ENCODE peak calls at places on chromosomes 5 and 9, in eight cellular contexts. C, W, B, I, O, S, E and X are unnamed samples.

GRCh38 chr5:136901-137300 is 44.9 kb downstream of the PLEKHG4B start:
- ATAC-seq in I (no peak), E (no peak), B (no peak), W (no peak), O (no peak), C (no peak), S (no peak), X (no peak)

GRCh38 chr9:126693428-126693931 is 79.8 kb downstream of the LMX1B start:
- ATAC-seq in B (no peak), S (no peak), O (no peak), W (no peak), C (no peak), I (no peak), E (no peak), X (no peak)

GRCh38 chr9:84862786-84863185 is 193.3 kb downstream of the NTRK2 start:
- ATAC-seq in B (no peak), O (peak), S (no peak), E (peak), C (no peak), W (no peak), I (peak), X (peak)

GRCh38 chr9:124764774-124765438 is 6.2 kb downstream of the NR6A1 start:
- ATAC-seq in C (no peak), S (peak), I (peak), B (no peak), O (peak), E (no peak), W (peak), X (no peak)

GRCh38 chr5:68898961-68899471 is 194.8 kb upstream of the SLC30A5 start:
- ATAC-seq in E (no peak), B (no peak), C (no peak), I (no peak), O (no peak), W (no peak), S (no peak), X (peak)

GRCh38 chr9:137162505-137163100 is 7.2 kb downstream of the LRRC26 start:
- ATAC-seq in I (no peak), E (peak), B (peak), O (peak), C (no peak), W (peak), S (no peak), X (peak)

GRCh38 chr5:42854795-42855194 is 43.1 kb upstream of the SELENOP start:
- ATAC-seq in W (no peak), I (no peak), O (no peak), B (no peak), C (no peak), S (peak), E (no peak), X (no peak)

GRCh38 chr5:158487677-158488076 is 612.0 kb downstream of the EBF1 start:
- ATAC-seq in S (no peak), C (no peak), B (no peak), O (no peak), I (no peak), E (no peak), W (no peak), X (no peak)

GRCh38 chr5:98109561-98110006 is 663.9 kb upstream of the RGMB start:
- ATAC-seq in W (no peak), E (no peak), B (no peak), C (no peak), S (no peak), O (no peak), I (no peak), X (no peak)

GRCh38 chr9:130451004-130451390 is 6.2 kb downstream of the ASS1 start:
- ATAC-seq in C (no peak), O (no peak), I (no peak), E (peak), S (no peak), B (no peak), W (no peak), X (no peak)

GRCh38 chr5:35188041-35188457 is 42.2 kb downstream of the PRLR start:
- ATAC-seq in I (no peak), B (no peak), S (no peak), O (peak), W (no peak), C (no peak), E (no peak), X (no peak)

GRCh38 chr5:67605730-67606585 is 409.4 kb upstream of the CD180 start:
- ATAC-seq in I (no peak), C (no peak), S (no peak), O (no peak), W (no peak), E (no peak), B (no peak), X (no peak)

GRCh38 chr5:74061292-74061691 is 435.3 kb downstream of the ARHGEF28 start:
- ATAC-seq in E (no peak), W (no peak), B (no peak), S (no peak), C (no peak), I (no peak), O (no peak), X (no peak)